ENCODE peak calls at places on chromosomes 11 and 22, in five cellular contexts. One of them, this sample, is unnamed.

GRCh38 chr11:15568440-15568839 is 453.7 kb downstream of the INSC start:
- DNase-seq in small intestine: no peak
- DNase-seq in sigmoid colon: no peak
- DNase-seq in hippocampal formation: no peak
- DNase-seq in stromal cell of bone marrow: no peak
- DNase-seq in this sample: no peak

GRCh38 chr22:32584650-32585049 is 110.0 kb downstream of the FBXO7 start:
- DNase-seq in small intestine: no peak
- DNase-seq in sigmoid colon: peak
- DNase-seq in hippocampal formation: no peak
- DNase-seq in stromal cell of bone marrow: peak
- DNase-seq in this sample: no peak

GRCh38 chr22:29702931-29703594 is 16.7 kb upstream of the CABP7 start:
- DNase-seq in small intestine: no peak
- DNase-seq in sigmoid colon: no peak
- DNase-seq in hippocampal formation: peak
- DNase-seq in stromal cell of bone marrow: no peak
- DNase-seq in this sample: no peak

GRCh38 chr11:65743928-65744698 is 23.5 kb upstream of the RNASEH2C start:
- DNase-seq in small intestine: peak
- DNase-seq in sigmoid colon: no peak
- DNase-seq in hippocampal formation: no peak
- DNase-seq in stromal cell of bone marrow: no peak
- DNase-seq in this sample: no peak

GRCh38 chr11:46710821-46711269 is 8.2 kb upstream of the F2 start:
- DNase-seq in small intestine: no peak
- DNase-seq in sigmoid colon: peak
- DNase-seq in hippocampal formation: no peak
- DNase-seq in stromal cell of bone marrow: peak
- DNase-seq in this sample: no peak

GRCh38 chr11:19372381-19372780 is 131.6 kb upstream of the E2F8 start:
- DNase-seq in small intestine: no peak
- DNase-seq in sigmoid colon: no peak
- DNase-seq in hippocampal formation: no peak
- DNase-seq in stromal cell of bone marrow: no peak
- DNase-seq in this sample: no peak

GRCh38 chr22:49565516-49565855 is 262.2 kb downstream of the BRD1 start:
- DNase-seq in small intestine: no peak
- DNase-seq in sigmoid colon: peak
- DNase-seq in hippocampal formation: no peak
- DNase-seq in stromal cell of bone marrow: no peak
- DNase-seq in this sample: no peak

GRCh38 chr11:19243601-19244000 is 2.9 kb upstream of the E2F8 start:
- DNase-seq in small intestine: no peak
- DNase-seq in sigmoid colon: no peak
- DNase-seq in hippocampal formation: no peak
- DNase-seq in stromal cell of bone marrow: no peak
- DNase-seq in this sample: no peak

GRCh38 chr11:102451693-102452460 is 688 bp downstream of the TMEM123 start:
- DNase-seq in small intestine: peak
- DNase-seq in sigmoid colon: peak
- DNase-seq in hippocampal formation: peak
- DNase-seq in stromal cell of bone marrow: peak
- DNase-seq in this sample: peak

This sample was measured in T-helper 17 cell.